ENCODE peak calls at places on chromosomes 4 and X, in five cellular contexts. L is ovary, X is pancreas, O is psoas muscle, D is C1 segment of cervical spinal cord. P is an unnamed sample.

GRCh38 chrX:107659768-107660167 is 31.5 kb downstream of the PRPS1 start:
- DNase-seq in X (no peak), D (no peak), L (no peak), O (no peak), P (no peak)

GRCh38 chrX:129842510-129843208 is 1.0 kb downstream of the ZDHHC9 start:
- DNase-seq in O (peak; percentile 20), L (peak; percentile 28), X (peak; percentile 75), D (no peak), P (peak; percentile 25)

GRCh38 chrX:137428251-137428661 is 137.7 kb upstream of the ZIC3 start:
- DNase-seq in L (no peak), X (no peak), O (peak; percentile 16), D (no peak), P (no peak)

GRCh38 chr4:40190465-40190864 is 6.4 kb upstream of the RHOH start:
- DNase-seq in O (no peak), X (no peak), D (no peak), L (no peak), P (no peak)

GRCh38 chr4:26342328-26343040 is 21.7 kb downstream of the RBPJ start:
- DNase-seq in L (no peak), X (no peak), O (no peak), D (no peak), P (no peak)

GRCh38 chr4:105587851-105588250 is 35.4 kb downstream of the ARHGEF38 start:
- DNase-seq in L (no peak), D (no peak), O (no peak), X (no peak), P (no peak)

GRCh38 chr4:158949094-158949493 is 153.8 kb upstream of the RAPGEF2 start:
- DNase-seq in L (no peak), X (no peak), O (no peak), D (no peak), P (no peak)

GRCh38 chrX:78104447-78105176 is 564 bp downstream of the PGK1 start:
- DNase-seq in X (no peak), O (peak; percentile 51), L (peak; percentile 45), D (peak; percentile 23), P (peak; percentile 48)

GRCh38 chrX:134933248-134933647 is 57.5 kb upstream of the SMIM10 start:
- DNase-seq in D (no peak), X (no peak), L (no peak), O (no peak), P (no peak)

P was measured in left cardiac atrium.